ENCODE peak calls at places on chromosomes 1 and 21, in five cellular contexts. One of them, this sample, is unnamed.

GRCh38 chr1:18597159-18598042 is 33.2 kb upstream of the PAX7 start:
- DNase-seq in heart right ventricle: peak; percentile 32
- DNase-seq in cardiac muscle cell: peak; percentile 54
- DNase-seq in astrocyte: no peak
- DNase-seq in psoas muscle: peak; percentile 71
- DNase-seq in this sample: peak; percentile 25

GRCh38 chr1:153190373-153190772 is 12.9 kb upstream of the LELP1 start:
- DNase-seq in heart right ventricle: no peak
- DNase-seq in cardiac muscle cell: no peak
- DNase-seq in astrocyte: no peak
- DNase-seq in psoas muscle: no peak
- DNase-seq in this sample: no peak

GRCh38 chr1:210750468-210750867 is 383.5 kb downstream of the KCNH1 start:
- DNase-seq in astrocyte: no peak
- DNase-seq in cardiac muscle cell: no peak
- DNase-seq in heart right ventricle: no peak
- DNase-seq in psoas muscle: no peak
- DNase-seq in this sample: no peak

GRCh38 chr1:113178522-113178921 is 105.5 kb downstream of the LRIG2 start:
- DNase-seq in cardiac muscle cell: peak; percentile 39
- DNase-seq in heart right ventricle: no peak
- DNase-seq in psoas muscle: no peak
- DNase-seq in astrocyte: peak; percentile 9
- DNase-seq in this sample: no peak

GRCh38 chr1:200328379-200328778 is 81.5 kb downstream of the ZNF281 start:
- DNase-seq in heart right ventricle: no peak
- DNase-seq in astrocyte: peak; percentile 55
- DNase-seq in psoas muscle: no peak
- DNase-seq in cardiac muscle cell: no peak
- DNase-seq in this sample: no peak

GRCh38 chr1:44283524-44284173 is 70.4 kb downstream of the DMAP1 start:
- DNase-seq in astrocyte: no peak
- DNase-seq in psoas muscle: no peak
- DNase-seq in cardiac muscle cell: no peak
- DNase-seq in heart right ventricle: no peak
- DNase-seq in this sample: no peak

GRCh38 chr1:155043793-155044192 is 7.3 kb upstream of the ADAM15 start:
- DNase-seq in heart right ventricle: no peak
- DNase-seq in cardiac muscle cell: no peak
- DNase-seq in astrocyte: no peak
- DNase-seq in psoas muscle: no peak
- DNase-seq in this sample: no peak

GRCh38 chr1:230288641-230289349 is 137.3 kb downstream of the PGBD5 start:
- DNase-seq in psoas muscle: peak; percentile 46
- DNase-seq in cardiac muscle cell: peak; percentile 33
- DNase-seq in astrocyte: peak; percentile 25
- DNase-seq in heart right ventricle: no peak
- DNase-seq in this sample: peak; percentile 8

GRCh38 chr1:175192630-175193338 is at the start of gene KIAA0040:
- DNase-seq in cardiac muscle cell: peak; percentile 38
- DNase-seq in astrocyte: peak; percentile 8
- DNase-seq in heart right ventricle: peak; percentile 87
- DNase-seq in psoas muscle: peak; percentile 88
- DNase-seq in this sample: no peak

GRCh38 chr21:38688068-38688467 is 117.7 kb upstream of the ETS2 start:
- DNase-seq in cardiac muscle cell: no peak
- DNase-seq in astrocyte: no peak
- DNase-seq in heart right ventricle: no peak
- DNase-seq in psoas muscle: no peak
- DNase-seq in this sample: no peak

GRCh38 chr1:41374711-41375110 is 13.5 kb downstream of the FOXO6 start:
- DNase-seq in astrocyte: no peak
- DNase-seq in psoas muscle: no peak
- DNase-seq in heart right ventricle: no peak
- DNase-seq in cardiac muscle cell: no peak
- DNase-seq in this sample: no peak

GRCh38 chr21:45324430-45325205 is 36.9 kb upstream of the POFUT2 start:
- DNase-seq in heart right ventricle: no peak
- DNase-seq in astrocyte: no peak
- DNase-seq in psoas muscle: peak; percentile 48
- DNase-seq in cardiac muscle cell: no peak
- DNase-seq in this sample: no peak

GRCh38 chr1:59150537-59151386 is 146.1 kb upstream of the FGGY start:
- DNase-seq in astrocyte: peak; percentile 99
- DNase-seq in heart right ventricle: peak; percentile 86
- DNase-seq in cardiac muscle cell: peak; percentile 98
- DNase-seq in psoas muscle: peak; percentile 94
- DNase-seq in this sample: peak; percentile 94

GRCh38 chr1:116682641-116683221 is 15.2 kb upstream of the IGSF3 start:
- DNase-seq in astrocyte: no peak
- DNase-seq in psoas muscle: no peak
- DNase-seq in heart right ventricle: no peak
- DNase-seq in cardiac muscle cell: peak; percentile 28
- DNase-seq in this sample: no peak

GRCh38 chr21:32496536-32496935 is 84.0 kb downstream of the EVA1C start:
- DNase-seq in heart right ventricle: no peak
- DNase-seq in astrocyte: no peak
- DNase-seq in cardiac muscle cell: no peak
- DNase-seq in psoas muscle: no peak
- DNase-seq in this sample: no peak

GRCh38 chr1:238954865-238955264 is 431.5 kb upstream of the CHRM3 start:
- DNase-seq in cardiac muscle cell: peak; percentile 5
- DNase-seq in astrocyte: no peak
- DNase-seq in heart right ventricle: no peak
- DNase-seq in psoas muscle: no peak
- DNase-seq in this sample: peak; percentile 2

GRCh38 chr21:17611414-17612022 is 1.2 kb downstream of the BTG3 start:
- DNase-seq in astrocyte: peak; percentile 91
- DNase-seq in heart right ventricle: peak; percentile 81
- DNase-seq in cardiac muscle cell: peak; percentile 94
- DNase-seq in psoas muscle: peak; percentile 79
- DNase-seq in this sample: peak; percentile 90

GRCh38 chr1:177137814-177138213 is 26.7 kb downstream of the ASTN1 start:
- DNase-seq in psoas muscle: no peak
- DNase-seq in astrocyte: no peak
- DNase-seq in heart right ventricle: no peak
- DNase-seq in cardiac muscle cell: no peak
- DNase-seq in this sample: no peak
- TF ChIP-seq CTCF in psoas muscle: no peak
- TF ChIP-seq CTCF in astrocyte: no peak
- TF ChIP-seq CTCF in heart right ventricle: no peak
- TF ChIP-seq CTCF in cardiac muscle cell: no peak
- TF ChIP-seq CTCF in this sample: no peak

GRCh38 chr21:36105327-36105842 is 29.5 kb upstream of the CBR3 start:
- DNase-seq in astrocyte: no peak
- DNase-seq in cardiac muscle cell: no peak
- DNase-seq in heart right ventricle: no peak
- DNase-seq in psoas muscle: no peak
- DNase-seq in this sample: no peak
- H3K4me3 ChIP-seq in astrocyte: peak overlapping the region; percentile 50
- H3K4me3 ChIP-seq in cardiac muscle cell: no peak overlapping the region
- H3K4me3 ChIP-seq in heart right ventricle: no peak overlapping the region
- H3K4me3 ChIP-seq in psoas muscle: no peak overlapping the region
- H3K4me3 ChIP-seq in this sample: no peak overlapping the region

DNA sequence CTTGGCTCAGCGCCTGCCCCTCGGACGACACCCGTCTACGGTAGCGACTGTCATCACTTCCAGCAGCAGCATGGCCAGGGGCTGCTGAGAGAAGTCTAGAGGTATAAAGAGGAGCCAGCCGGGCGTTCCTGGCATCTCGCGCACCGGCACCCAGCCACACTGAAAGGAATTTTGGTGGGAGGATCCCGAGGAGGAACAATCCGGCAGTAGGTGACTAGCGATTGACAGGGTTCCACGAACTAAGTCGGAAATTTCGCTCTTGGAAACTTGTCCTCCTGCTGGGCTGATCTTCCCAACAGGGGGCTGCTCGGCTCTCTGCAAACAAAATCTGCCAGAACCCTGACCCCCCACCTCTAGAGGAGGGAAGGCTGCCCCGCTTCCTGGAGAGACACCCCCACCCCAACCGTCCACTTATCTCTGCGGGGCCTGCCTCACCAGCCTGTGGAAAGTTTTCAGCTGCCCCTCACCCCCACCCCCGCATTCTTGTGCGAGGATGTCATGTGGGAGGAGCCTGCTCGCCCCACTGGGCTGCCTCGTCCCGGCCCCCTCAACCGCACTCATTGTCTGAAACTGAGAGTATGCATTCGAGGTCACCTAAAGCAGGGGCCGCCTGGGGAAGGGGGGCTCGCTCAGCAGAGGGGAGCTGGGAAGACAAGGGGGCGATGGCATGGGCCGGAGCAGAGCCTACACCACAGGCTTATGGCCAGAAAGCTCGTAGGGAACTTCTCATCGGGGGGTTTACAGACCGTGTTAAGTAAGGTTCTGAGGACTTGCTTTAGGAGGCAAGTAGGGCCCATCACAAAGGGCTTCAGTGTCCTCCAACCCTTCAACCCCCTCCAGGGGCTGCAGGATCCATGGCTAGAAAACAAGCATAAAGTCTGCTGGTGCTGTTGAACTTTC is 9.6 kb downstream of the EPHA2 start:
- DNase-seq in psoas muscle: peak; percentile 68
- DNase-seq in astrocyte: peak; percentile 92
- DNase-seq in cardiac muscle cell: peak; percentile 95
- DNase-seq in heart right ventricle: peak; percentile 90
- DNase-seq in this sample: peak; percentile 95
- H3K36me3 ChIP-seq in psoas muscle: no peaks in the 10 kb centered on the region
- H3K36me3 ChIP-seq in astrocyte: peaks cover 46% of the 10 kb centered on the region
- H3K36me3 ChIP-seq in cardiac muscle cell: peaks cover 7% of the 10 kb centered on the region
- H3K36me3 ChIP-seq in heart right ventricle: no peaks in the 10 kb centered on the region
- H3K36me3 ChIP-seq in this sample: peaks cover 83% of the 10 kb centered on the region

GRCh38 chr21:42278750-42279149 is 36.5 kb downstream of the TFF3 start:
- DNase-seq in heart right ventricle: no peak
- DNase-seq in cardiac muscle cell: no peak
- DNase-seq in astrocyte: no peak
- DNase-seq in psoas muscle: peak; percentile 22
- DNase-seq in this sample: no peak
- TF ChIP-seq CTCF in heart right ventricle: no peak
- TF ChIP-seq CTCF in cardiac muscle cell: no peak
- TF ChIP-seq CTCF in astrocyte: no peak
- TF ChIP-seq CTCF in psoas muscle: no peak
- TF ChIP-seq CTCF in this sample: no peak

GRCh38 chr1:228082975-228083870 is 715 bp downstream of the ARF1 start:
- DNase-seq in heart right ventricle: peak; percentile 78
- DNase-seq in psoas muscle: peak; percentile 86
- DNase-seq in cardiac muscle cell: peak; percentile 56
- DNase-seq in astrocyte: no peak
- DNase-seq in this sample: no peak

GRCh38 chr1:228084797-228085196 is 2.3 kb downstream of the ARF1 start:
- DNase-seq in astrocyte: no peak
- DNase-seq in heart right ventricle: no peak
- DNase-seq in cardiac muscle cell: no peak
- DNase-seq in psoas muscle: peak; percentile 15
- DNase-seq in this sample: no peak

GRCh38 chr1:228083871-228084278 is 1.4 kb downstream of the ARF1 start:
- DNase-seq in cardiac muscle cell: peak; percentile 44
- DNase-seq in heart right ventricle: no peak
- DNase-seq in astrocyte: no peak
- DNase-seq in psoas muscle: peak; percentile 69
- DNase-seq in this sample: no peak

GRCh38 chr1:228084325-228084724 is 1.8 kb downstream of the ARF1 start:
- DNase-seq in astrocyte: peak; percentile 42
- DNase-seq in heart right ventricle: no peak
- DNase-seq in cardiac muscle cell: peak; percentile 77
- DNase-seq in psoas muscle: peak; percentile 11
- DNase-seq in this sample: peak; percentile 66

DNA sequence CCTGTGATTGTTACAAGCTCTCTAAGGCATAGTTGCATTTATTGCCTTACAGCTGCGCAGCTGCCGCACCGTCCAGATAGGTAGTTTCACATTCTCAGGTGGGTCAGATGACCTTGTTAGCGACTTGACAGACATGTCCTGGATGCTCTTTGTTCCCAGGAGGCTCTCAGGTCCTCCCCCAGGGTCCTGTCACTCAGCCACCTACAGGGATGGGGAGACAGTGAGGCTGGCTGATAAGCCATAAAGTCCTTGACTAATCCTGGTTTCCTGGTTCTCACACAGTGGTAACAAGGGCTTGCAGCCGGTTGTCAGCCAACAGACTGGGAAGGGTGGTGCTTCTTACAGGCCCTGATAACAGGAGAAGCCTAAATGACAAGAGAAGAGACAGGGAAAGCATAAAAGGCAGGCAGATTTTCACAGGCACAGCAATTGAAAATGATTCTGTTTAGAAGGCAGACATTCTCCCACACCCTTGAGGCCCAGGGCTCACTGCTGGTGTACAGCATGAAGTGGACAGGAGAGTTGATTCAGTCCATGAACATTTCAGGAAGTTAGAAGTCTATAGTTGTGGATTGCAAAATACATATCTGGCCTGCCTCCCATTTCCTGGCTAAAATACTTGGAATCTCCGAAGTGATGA is 2.9 kb downstream of the ARF1 start:
- DNase-seq in heart right ventricle: no peak
- DNase-seq in cardiac muscle cell: peak; percentile 90
- DNase-seq in psoas muscle: peak; percentile 28
- DNase-seq in astrocyte: peak; percentile 66
- DNase-seq in this sample: peak; percentile 55
- H3K4me3 ChIP-seq in heart right ventricle: peak overlapping the region; percentile 80
- H3K4me3 ChIP-seq in cardiac muscle cell: peak overlapping the region; percentile 97
- H3K4me3 ChIP-seq in psoas muscle: peak overlapping the region; percentile 99
- H3K4me3 ChIP-seq in astrocyte: peak overlapping the region; percentile 97
- H3K4me3 ChIP-seq in this sample: peak overlapping the region; percentile 99

GRCh38 chr1:27301052-27301422 is 20.9 kb upstream of the TMEM222 start:
- DNase-seq in heart right ventricle: no peak
- DNase-seq in cardiac muscle cell: no peak
- DNase-seq in psoas muscle: no peak
- DNase-seq in astrocyte: no peak
- DNase-seq in this sample: no peak
- H3K36me3 ChIP-seq in heart right ventricle: peaks cover 4% of the 10 kb centered on the region
- H3K36me3 ChIP-seq in cardiac muscle cell: peaks cover 14% of the 10 kb centered on the region
- H3K36me3 ChIP-seq in psoas muscle: no peaks in the 10 kb centered on the region
- H3K36me3 ChIP-seq in astrocyte: no peaks in the 10 kb centered on the region
- H3K36me3 ChIP-seq in this sample: no peaks in the 10 kb centered on the region

DNA sequence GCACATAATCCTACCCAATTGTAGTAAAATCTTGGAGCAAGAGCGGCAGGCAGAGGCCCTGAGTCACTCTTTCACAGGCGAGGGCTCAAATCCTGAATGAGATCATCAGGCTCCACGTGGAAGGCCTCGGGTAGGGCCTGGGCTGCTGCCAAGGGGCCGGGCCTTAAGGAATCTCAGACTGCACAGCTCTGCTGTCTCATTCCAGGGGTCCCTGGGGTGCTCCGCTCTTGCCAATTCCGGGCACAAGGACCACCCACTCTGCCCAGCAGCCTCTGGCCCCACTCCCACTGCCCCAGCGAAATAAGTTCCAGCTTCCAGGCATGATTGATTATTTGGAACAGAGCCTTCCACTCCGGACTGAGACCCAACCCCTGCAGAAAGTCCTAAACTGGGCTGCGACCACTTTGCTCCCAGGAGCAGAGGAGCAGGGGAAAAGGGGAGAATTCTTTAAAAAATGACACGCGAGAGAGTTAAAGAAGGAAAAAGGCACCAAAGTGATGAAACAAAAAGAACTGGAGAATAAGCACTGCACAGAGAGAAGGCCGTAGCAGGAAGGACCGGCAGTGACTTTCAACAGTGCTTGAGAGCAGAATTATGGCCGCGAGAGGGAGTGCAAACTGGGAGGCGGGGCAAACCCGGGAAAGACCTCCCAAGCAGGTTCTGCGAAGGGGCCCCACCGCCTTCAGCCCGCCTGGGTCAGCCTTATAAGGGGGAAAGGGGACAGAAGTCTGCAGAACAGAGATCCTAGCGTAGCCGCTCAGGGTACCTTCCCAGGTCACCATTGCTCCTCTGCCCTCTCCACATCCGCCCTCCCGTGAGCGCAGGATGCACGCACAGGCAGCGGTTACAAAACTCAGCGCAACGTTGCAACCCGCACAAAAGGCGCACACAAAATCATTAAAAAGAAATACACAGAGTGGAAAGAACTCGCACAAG is 2.0 kb downstream of the ADAMTS1 start:
- DNase-seq in psoas muscle: peak; percentile 96
- DNase-seq in cardiac muscle cell: peak; percentile 96
- DNase-seq in astrocyte: peak; percentile 91
- DNase-seq in heart right ventricle: peak; percentile 95
- DNase-seq in this sample: peak; percentile 96
- TF ChIP-seq CTCF in psoas muscle: peak; percentile 26
- TF ChIP-seq CTCF in cardiac muscle cell: peak; percentile 33
- TF ChIP-seq CTCF in astrocyte: peak; percentile 20
- TF ChIP-seq CTCF in heart right ventricle: peak; percentile 62
- TF ChIP-seq CTCF in this sample: peak; percentile 65

This sample was measured in brain microvascular endothelial cell.